ENCODE peak calls at places on chromosomes 2 and 18, in four cellular contexts. P is WERI-Rb-1, S is lower leg skin, E is mucosa of descending colon. L is an unnamed sample.

GRCh38 chr2:106801256-106801655 is 84.7 kb downstream of the ST6GAL2 start:
- DNase-seq in S (no peak), E (no peak), P (no peak), L (no peak)

GRCh38 chr2:32788106-32788505 is 158.6 kb upstream of the LTBP1 start:
- DNase-seq in S (no peak), E (no peak), P (peak), L (no peak)

GRCh38 chr2:120821446-120822160 is 85.9 kb downstream of the GLI2 start:
- DNase-seq in S (no peak), P (no peak), E (no peak), L (no peak)

GRCh38 chr2:201235865-201236811 is 24.2 kb upstream of the CASP8 start:
- DNase-seq in E (no peak), S (peak), P (peak), L (peak)

GRCh38 chr18:67199993-67200617 is 316.4 kb downstream of the DSEL start:
- DNase-seq in S (no peak), P (no peak), E (no peak), L (peak)

GRCh38 chr2:72271276-72271614 is 123.6 kb upstream of the CYP26B1 start:
- DNase-seq in E (no peak), P (no peak), S (no peak), L (no peak)

GRCh38 chr2:71544919-71545571 is 91.7 kb downstream of the DYSF start:
- DNase-seq in E (peak), S (no peak), P (no peak), L (no peak)

GRCh38 chr2:134141598-134142340 is 112.1 kb upstream of the MGAT5 start:
- DNase-seq in P (no peak), S (no peak), E (no peak), L (no peak)

GRCh38 chr2:206092297-206092696 is 6.3 kb upstream of the INO80D start:
- DNase-seq in S (no peak), P (no peak), E (no peak), L (no peak)

DNA sequence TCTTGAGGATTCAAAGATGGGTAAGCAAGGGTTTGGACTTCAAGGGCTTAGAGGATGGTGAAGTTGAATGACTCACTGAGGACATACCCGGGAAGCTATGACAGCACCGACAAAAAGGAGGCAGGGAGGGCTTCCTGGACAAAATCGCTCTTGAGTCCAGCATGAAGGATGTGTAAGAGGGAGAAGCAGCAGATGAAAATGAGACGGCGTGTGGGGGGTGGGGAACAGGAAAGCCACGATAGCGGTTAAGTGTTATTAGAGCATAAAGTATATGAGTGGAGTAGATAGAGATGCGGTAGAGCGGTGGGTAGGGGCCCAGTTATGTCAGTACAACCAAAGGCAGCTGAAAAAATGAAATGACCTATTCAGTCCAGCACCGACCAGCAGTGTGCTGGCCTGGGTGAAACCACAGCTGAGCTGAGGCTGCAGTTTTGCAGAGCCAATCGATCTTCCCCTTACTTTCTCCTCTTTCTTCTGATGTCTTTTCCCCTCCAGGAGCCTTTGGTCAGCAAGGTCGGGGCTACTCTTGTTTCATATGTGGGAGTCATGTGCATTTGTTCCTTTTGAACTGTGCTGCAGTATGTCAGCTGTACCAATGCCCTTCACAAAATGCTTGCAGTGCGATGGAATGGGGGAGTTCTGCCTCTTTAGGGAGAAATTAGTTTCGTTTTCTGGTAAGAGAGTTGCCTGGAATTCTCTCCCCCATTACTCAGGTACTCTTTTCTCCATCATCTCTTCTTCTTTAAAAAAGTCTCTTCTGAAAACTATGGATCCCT is 2.0 kb upstream of the THUMPD2 start:
- DNase-seq in P (no peak), S (no peak), E (no peak), L (no peak)
- H3K4me3 ChIP-seq in P (no peak), S (no peak), E (no peak), L (peak)

DNA sequence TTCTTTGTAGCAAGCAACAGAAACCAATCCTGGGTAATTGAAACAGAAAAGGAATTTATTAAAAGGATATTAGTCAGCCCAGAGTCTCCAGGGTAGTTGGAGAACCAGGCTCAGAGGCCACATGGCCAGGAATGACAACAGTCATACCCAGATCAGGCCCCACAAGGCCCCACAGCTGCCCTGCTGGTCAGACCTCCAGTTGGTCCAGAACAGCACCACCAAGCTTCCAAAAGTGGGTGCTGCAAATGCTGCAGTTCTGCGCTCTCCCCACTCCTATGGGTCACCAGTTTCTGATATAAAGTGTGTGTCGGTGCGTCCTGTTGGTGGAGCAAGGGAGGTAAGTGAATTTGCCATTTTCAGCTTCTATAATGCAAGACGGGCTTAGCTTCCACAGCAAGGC is 29.9 kb downstream of the KLHL29 start:
- DNase-seq in S (peak), E (no peak), P (peak), L (no peak)
- TF ChIP-seq CTCF in S (no peak), E (no peak), P (peak), L (peak)

GRCh38 chr18:36299010-36299409 is 1.5 kb downstream of the FHOD3 start:
- DNase-seq in P (no peak), E (no peak), S (no peak), L (no peak)

GRCh38 chr18:36297419-36298112 is at the start of gene FHOD3:
- DNase-seq in E (peak), S (no peak), P (peak), L (peak)

GRCh38 chr18:36300211-36300610 is 2.7 kb downstream of the FHOD3 start:
- DNase-seq in S (no peak), P (no peak), E (no peak), L (no peak)

GRCh38 chr18:36296591-36297418 is 708 bp upstream of the FHOD3 start:
- DNase-seq in E (peak), S (peak), P (peak), L (peak)

GRCh38 chr18:36298113-36298701 is 694 bp downstream of the FHOD3 start:
- DNase-seq in P (peak), E (peak), S (no peak), L (no peak)
- H3K4me3 ChIP-seq in P (peak), E (no peak), S (peak), L (peak)

DNA sequence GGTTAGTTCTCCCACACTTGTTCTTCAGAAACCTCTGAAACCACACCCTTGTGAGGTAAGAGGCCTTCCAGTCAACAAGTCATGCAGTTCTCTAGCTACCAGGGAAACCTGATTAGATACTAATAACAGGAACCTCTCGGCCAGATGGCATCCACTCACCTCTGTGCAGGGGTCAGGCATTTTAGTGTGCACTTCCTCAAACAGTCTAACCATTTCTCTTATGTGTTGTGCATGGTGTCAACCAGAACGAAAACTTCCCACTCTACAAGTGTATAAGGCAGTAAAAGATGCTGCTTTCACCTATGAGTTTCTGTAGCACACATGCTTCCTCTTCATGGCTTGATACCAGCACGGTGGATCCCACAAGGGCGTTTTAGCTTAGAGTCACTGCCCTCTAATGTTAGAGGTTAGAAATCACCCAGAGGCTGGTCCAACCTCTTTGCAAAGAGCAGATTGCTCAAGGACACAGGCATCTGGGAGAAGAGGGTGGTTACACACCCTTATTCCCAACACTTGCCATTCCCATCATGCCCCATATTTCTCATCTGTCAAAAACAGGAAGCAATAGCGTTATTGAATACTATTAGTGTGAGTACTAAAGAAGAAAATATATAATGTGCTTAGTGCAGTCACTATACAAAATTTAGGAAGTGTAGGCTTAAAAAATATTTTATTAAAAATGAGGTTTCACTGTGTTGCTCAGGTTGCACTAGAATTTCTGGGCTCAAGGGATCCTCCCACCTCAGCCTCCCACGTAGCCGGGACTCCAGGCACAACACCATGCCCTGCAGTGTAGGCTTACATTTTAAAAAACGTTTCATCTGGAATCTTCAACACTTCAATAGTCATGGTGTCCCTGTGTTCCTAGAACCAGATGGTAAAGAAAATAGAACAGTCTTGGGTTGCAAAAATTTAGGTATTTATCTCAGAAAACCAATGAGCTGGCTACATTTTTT is 34.5 kb upstream of the RAB31 start:
- DNase-seq in S (peak), P (peak), E (peak), L (peak)
- TF ChIP-seq CTCF in S (no peak), P (peak), E (no peak), L (peak)

GRCh38 chr2:101989740-101990460 is 1.9 kb upstream of the IL1R2 start:
- DNase-seq in P (no peak), E (no peak), S (no peak), L (no peak)

GRCh38 chr2:101988541-101988940 is 3.2 kb upstream of the IL1R2 start:
- DNase-seq in S (no peak), E (no peak), P (no peak), L (no peak)

GRCh38 chr2:101993772-101994171 is 2.0 kb downstream of the IL1R2 start:
- DNase-seq in S (no peak), P (no peak), E (no peak), L (no peak)

GRCh38 chr2:101995019-101995418 is 3.3 kb downstream of the IL1R2 start:
- DNase-seq in P (no peak), E (no peak), S (no peak), L (no peak)

DNA sequence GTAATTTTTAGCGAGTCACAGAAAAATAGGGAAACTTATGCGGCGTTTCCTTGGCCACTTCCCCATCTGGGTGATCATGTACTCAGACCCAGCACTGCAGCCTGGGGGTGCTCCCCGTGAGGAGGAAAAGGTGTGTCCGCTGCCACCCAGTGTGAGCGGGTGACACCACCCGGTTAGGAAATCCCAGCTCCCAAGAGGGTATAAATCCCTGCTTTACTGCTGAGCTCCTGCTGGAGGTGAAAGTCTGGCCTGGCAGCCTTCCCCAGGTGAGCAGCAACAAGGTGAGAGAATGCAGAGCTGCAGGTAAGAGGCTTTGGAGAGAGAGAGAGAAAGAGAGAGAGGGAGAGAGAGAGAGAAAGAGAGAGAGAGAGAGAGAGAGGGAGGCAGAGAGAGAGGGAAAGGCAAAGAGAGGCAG is at the start of gene IL1R2:
- DNase-seq in E (peak), P (no peak), S (no peak), L (no peak)
- H3K4me3 ChIP-seq in E (no peak), P (no peak), S (no peak), L (no peak)

L was measured in fibroblast of the aortic adventitia.